ENCODE peak calls at places on chromosomes 13 and 19, in six cellular contexts. S, R, G, W, P and T are unnamed samples.

GRCh38 chr13:86563308-86563707 is 764.1 kb upstream of the SLITRK6 start:
- DNase-seq in S (no peak), R (no peak), G (no peak), W (no peak), P (peak; percentile 5), T (peak; percentile 1)

GRCh38 chr19:1067341-1068103 is 555 bp downstream of the ARHGAP45 start:
- DNase-seq in S (no peak), R (no peak), G (peak; percentile 75), W (peak; percentile 81), P (no peak), T (no peak)

GRCh38 chr13:38566526-38566925 is 120.4 kb upstream of the FREM2 start:
- DNase-seq in S (no peak), R (no peak), G (no peak), W (no peak), P (no peak), T (no peak)

GRCh38 chr13:57925250-57925649 is 293.7 kb downstream of the PCDH17 start:
- DNase-seq in S (no peak), R (no peak), G (no peak), W (no peak), P (no peak), T (peak; percentile 22)

GRCh38 chr19:52748336-52748950 is 13.6 kb upstream of the ZNF611 start:
- DNase-seq in S (no peak), R (no peak), G (no peak), W (no peak), P (peak; percentile 36), T (peak; percentile 42)

GRCh38 chr19:4597975-4598671 is 38.6 kb upstream of the SEMA6B start:
- DNase-seq in S (peak; percentile 64), R (no peak), G (peak; percentile 51), W (no peak), P (no peak), T (no peak)

GRCh38 chr13:76029088-76029487 is 393.0 kb downstream of the LMO7 start:
- DNase-seq in S (no peak), R (no peak), G (no peak), W (no peak), P (no peak), T (no peak)

GRCh38 chr13:89748716-89749115 is 1598.8 kb upstream of the MIR17HG start:
- DNase-seq in S (no peak), R (no peak), G (no peak), W (no peak), P (no peak), T (peak; percentile 44)

GRCh38 chr19:43690890-43691289 is 20.9 kb upstream of the PLAUR start:
- DNase-seq in S (no peak), R (no peak), G (no peak), W (no peak), P (no peak), T (no peak)

GRCh38 chr19:6740589-6741348 is 1.3 kb downstream of the TRIP10 start:
- DNase-seq in S (no peak), R (peak; percentile 50), G (no peak), W (no peak), P (peak; percentile 27), T (peak; percentile 46)

GRCh38 chr13:28022848-28023518 is 34.5 kb upstream of the URAD start:
- DNase-seq in S (no peak), R (peak; percentile 20), G (no peak), W (no peak), P (peak; percentile 17), T (no peak)